ENCODE peak calls at places on chromosomes 7 and 10, in four cellular contexts. N, V, P and H are unnamed samples.

GRCh38 chr7:31603076-31603475 is 83.9 kb upstream of the PPP1R17 start:
- DNase-seq in V (no peak), P (no peak), N (no peak), H (no peak)

GRCh38 chr10:35090162-35090954 is at the start of gene CUL2:
- DNase-seq in P (peak; percentile 91), N (peak; percentile 92), V (peak; percentile 87), H (peak; percentile 98)

GRCh38 chr10:62058896-62059423 is 157.5 kb downstream of the ARID5B start:
- DNase-seq in V (no peak), P (no peak), N (no peak), H (no peak)

GRCh38 chr10:85651507-85651902 is 715.1 kb downstream of the GRID1 start:
- DNase-seq in P (no peak), V (no peak), N (no peak), H (peak; percentile 38)

GRCh38 chr7:16712916-16713315 is 40.6 kb upstream of the TSPAN13 start:
- DNase-seq in N (no peak), V (no peak), P (no peak), H (no peak)

GRCh38 chr7:47418910-47419309 is 163.0 kb downstream of the TNS3 start:
- DNase-seq in P (peak; percentile 14), N (no peak), V (no peak), H (peak; percentile 75)

GRCh38 chr7:141695803-141696289 is 6.1 kb downstream of the DENND11 start:
- DNase-seq in V (no peak), P (no peak), N (peak; percentile 93), H (no peak)

GRCh38 chr10:119348516-119349240 is 141.3 kb downstream of the GRK5 start:
- DNase-seq in P (no peak), N (no peak), V (no peak), H (peak; percentile 97)

GRCh38 chr10:88070080-88070880 is 206.9 kb downstream of the PTEN start:
- DNase-seq in V (no peak), P (no peak), N (no peak), H (peak; percentile 52)

GRCh38 chr7:135232720-135233119 is 918 bp upstream of the STRA8 start:
- DNase-seq in N (no peak), P (no peak), V (peak; percentile 33), H (no peak)

GRCh38 chr7:135233570-135233969 is at the start of gene STRA8:
- DNase-seq in N (no peak), P (no peak), V (no peak), H (no peak)

GRCh38 chr7:135232087-135232486 is 1.6 kb upstream of the STRA8 start:
- DNase-seq in P (no peak), V (no peak), N (no peak), H (no peak)

GRCh38 chr7:135234727-135235126 is 1.1 kb downstream of the STRA8 start:
- DNase-seq in V (no peak), N (no peak), P (no peak), H (no peak)

DNA sequence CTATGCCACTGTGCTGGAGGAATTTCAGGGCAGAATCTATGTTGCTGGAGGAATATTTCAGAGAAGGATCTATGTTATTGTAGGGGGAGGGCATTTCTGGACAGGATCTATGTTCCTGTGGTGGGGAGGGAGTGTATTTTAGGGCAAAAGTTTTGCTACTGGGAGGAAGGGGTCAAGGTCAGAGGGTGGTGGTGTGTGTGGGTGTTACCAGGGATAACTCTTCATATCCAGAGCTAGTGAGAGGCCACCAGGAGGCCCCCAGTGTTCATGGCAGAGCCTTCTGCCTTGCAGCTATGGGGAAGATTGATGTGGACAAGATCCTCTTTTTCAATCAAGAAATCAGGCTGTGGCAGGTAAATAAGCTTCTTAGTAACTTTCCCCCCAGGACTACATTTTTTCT is 2.0 kb upstream of the STRA8 start:
- DNase-seq in N (no peak), P (no peak), V (no peak), H (no peak)
- TF ChIP-seq CTCF in N (no peak), P (no peak), V (no peak), H (no peak)

GRCh38 chr7:2509298-2509906 is 10.2 kb upstream of the LFNG start:
- DNase-seq in P (no peak), V (no peak), N (no peak), H (no peak)

GRCh38 chr7:2510130-2510776 is 9.3 kb upstream of the LFNG start:
- DNase-seq in N (no peak), P (no peak), V (no peak), H (no peak)

GRCh38 chr7:2507917-2508306 is 11.7 kb upstream of the LFNG start:
- DNase-seq in V (no peak), P (no peak), N (no peak), H (no peak)

GRCh38 chr7:2507208-2507916 is 12.2 kb upstream of the LFNG start:
- DNase-seq in V (no peak), P (no peak), N (no peak), H (no peak)

DNA sequence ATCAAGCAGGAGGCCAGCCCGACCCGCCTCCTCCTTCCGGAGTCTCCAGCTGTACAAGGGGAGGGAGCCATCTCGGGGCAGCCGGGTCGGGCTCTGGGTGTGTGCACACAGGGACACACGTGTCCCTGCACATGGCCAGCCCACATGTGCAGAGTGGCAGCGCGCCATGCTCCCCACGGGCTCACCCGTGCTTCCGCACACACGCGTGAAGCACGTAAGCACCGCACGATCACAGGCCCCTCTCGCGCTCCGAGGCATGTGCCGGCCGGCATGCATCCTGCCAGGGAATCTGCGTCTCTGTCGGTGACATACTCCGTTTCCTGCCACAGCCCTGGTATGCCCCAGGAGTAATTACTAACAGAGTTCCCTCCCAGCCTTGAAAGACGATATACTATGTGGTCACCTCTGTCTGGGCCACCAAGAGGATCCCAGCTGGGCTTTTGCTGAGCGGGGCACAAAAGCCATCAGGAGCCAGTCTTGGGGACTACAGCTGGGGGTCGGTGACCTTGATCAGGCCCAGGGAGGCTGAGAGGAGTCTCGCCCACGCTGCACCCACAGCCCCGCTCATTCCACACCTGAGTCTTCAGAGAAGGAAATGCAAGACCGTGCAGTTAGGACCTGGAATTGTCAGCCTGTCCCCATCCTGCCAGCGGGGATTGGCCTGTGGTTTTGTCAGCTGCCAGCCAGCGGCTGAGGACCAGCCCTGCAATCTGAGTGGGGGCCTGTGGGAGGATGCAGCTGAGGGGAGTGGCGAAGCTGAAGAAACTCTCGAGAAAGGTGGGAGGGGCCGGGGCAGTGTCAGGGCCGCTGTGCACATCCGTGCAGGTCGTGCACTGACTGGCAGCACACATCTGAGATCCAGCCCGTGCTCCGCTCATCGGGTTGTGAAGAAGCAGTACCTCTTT is 11.0 kb upstream of the LFNG start:
- DNase-seq in V (peak; percentile 65), P (peak; percentile 40), N (peak; percentile 76), H (peak; percentile 60)
- H3K4me3 ChIP-seq in V (no peak overlapping the region), P (no peak overlapping the region), N (no peak overlapping the region), H (no peak overlapping the region)

GRCh38 chr10:18582803-18583202 is 68.6 kb downstream of the NSUN6 start:
- DNase-seq in N (no peak), V (no peak), P (no peak), H (peak; percentile 17)

GRCh38 chr10:18577823-18578685 is 73.3 kb downstream of the NSUN6 start:
- DNase-seq in N (no peak), V (no peak), P (no peak), H (no peak)

DNA sequence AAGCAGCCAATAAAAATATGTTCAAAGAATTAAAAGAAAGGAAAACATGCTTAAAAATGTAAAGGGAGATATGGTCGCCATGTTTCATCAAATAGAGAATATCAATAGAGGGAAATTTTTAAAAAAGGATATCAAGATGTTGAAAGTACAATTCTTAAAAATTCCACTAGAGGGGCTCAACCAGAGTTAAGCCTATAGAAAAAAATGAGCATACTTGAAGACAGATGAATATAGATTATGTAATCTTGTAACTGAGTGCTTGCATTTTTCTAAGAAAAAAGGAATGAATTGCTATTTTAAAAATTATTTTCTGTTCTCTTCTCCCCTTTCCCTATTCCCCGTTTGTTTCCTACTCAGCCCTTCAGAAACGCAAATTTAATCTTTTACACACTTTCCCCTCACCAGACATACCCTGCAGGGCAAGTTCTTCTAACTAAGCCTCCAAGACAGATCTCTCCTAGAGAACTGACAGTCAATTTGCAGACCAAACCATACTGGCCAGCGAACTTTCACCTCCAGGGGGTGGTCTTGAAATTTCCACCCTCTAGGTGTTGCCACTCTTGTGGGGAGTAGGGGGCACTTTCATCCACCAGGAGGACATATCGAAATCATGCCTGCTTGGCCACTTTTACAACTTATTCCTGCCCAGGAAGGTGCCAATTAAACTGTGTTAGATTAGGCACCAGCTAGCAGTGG is 67.7 kb downstream of the NSUN6 start:
- DNase-seq in V (no peak), N (no peak), P (no peak), H (peak; percentile 61)
- TF ChIP-seq CTCF in V (no peak), N (peak; percentile 27), P (no peak), H (peak; percentile 50)

GRCh38 chr10:60123668-60124067 is 217.3 kb upstream of the CCDC6 start:
- DNase-seq in N (no peak), V (no peak), P (no peak), H (no peak)
- H3K4me3 ChIP-seq in N (no peak overlapping the region), V (no peak overlapping the region), P (no peak overlapping the region), H (no peak overlapping the region)